ENCODE peak calls at places on chromosomes 2 and 18, in five cellular contexts. P is A549, R is upper lobe of right lung, K is HFF-Myc, I is fibroblast of villous mesenchyme. D is an unnamed sample.

GRCh38 chr2:16141641-16141921 is 201.2 kb downstream of the MYCN start:
- DNase-seq in P (no peak), R (no peak), K (no peak), I (no peak), D (no peak)

GRCh38 chr2:39338502-39338901 is 94.7 kb upstream of the CDKL4 start:
- DNase-seq in P (no peak), R (no peak), K (no peak), I (no peak), D (no peak)

GRCh38 chr2:215831296-215831913 is 181.9 kb downstream of the MREG start:
- DNase-seq in P (no peak), R (no peak), K (no peak), I (peak), D (peak)

GRCh38 chr2:64750001-64750816 is 96.5 kb upstream of the SERTAD2 start:
- DNase-seq in P (peak), R (peak), K (no peak), I (peak), D (peak)

GRCh38 chr18:6566338-6566911 is 151.7 kb upstream of the L3MBTL4 start:
- DNase-seq in P (no peak), R (no peak), K (no peak), I (no peak), D (no peak)

GRCh38 chr18:79781331-79781941 is 16.3 kb upstream of the KCNG2 start:
- DNase-seq in P (no peak), R (peak), K (no peak), I (no peak), D (no peak)

GRCh38 chr18:45106331-45106774 is 425.7 kb downstream of the SETBP1 start:
- DNase-seq in P (no peak), R (no peak), K (peak), I (no peak), D (peak)

GRCh38 chr2:120779781-120780283 is 44.2 kb downstream of the GLI2 start:
- DNase-seq in P (no peak), R (no peak), K (no peak), I (peak), D (peak)

GRCh38 chr18:57497372-57498294 is 62.5 kb downstream of the ONECUT2 start:
- DNase-seq in P (no peak), R (no peak), K (no peak), I (no peak), D (peak)

GRCh38 chr18:32373995-32374394 is 96.7 kb downstream of the GAREM1 start:
- DNase-seq in P (no peak), R (no peak), K (no peak), I (peak), D (peak)

GRCh38 chr2:181570833-181571661 is 85.9 kb downstream of the CERKL start:
- DNase-seq in P (no peak), R (no peak), K (no peak), I (peak), D (peak)

GRCh38 chr2:238231251-238231793 is 8.5 kb downstream of the HES6 start:
- DNase-seq in P (no peak), R (peak), K (no peak), I (peak), D (peak)

GRCh38 chr2:6352906-6353515 is 512.7 kb downstream of the CMPK2 start:
- DNase-seq in P (no peak), R (peak), K (no peak), I (peak), D (no peak)

GRCh38 chr2:223369889-223370288 is 232.3 kb downstream of the SCG2 start:
- DNase-seq in P (no peak), R (no peak), K (no peak), I (no peak), D (no peak)

GRCh38 chr2:222613715-222614331 is 42.1 kb downstream of the FARSB start:
- DNase-seq in P (peak), R (no peak), K (peak), I (peak), D (peak)

GRCh38 chr2:9800975-9801723 is 42.1 kb upstream of the TAF1B start:
- DNase-seq in P (no peak), R (peak), K (peak), I (peak), D (peak)

GRCh38 chr2:105518897-105519296 is 120.0 kb upstream of the FHL2 start:
- DNase-seq in P (no peak), R (no peak), K (no peak), I (peak), D (no peak)

GRCh38 chr2:127701651-127702394 is 526 bp downstream of the SFT2D3 start:
- DNase-seq in P (peak), R (peak), K (peak), I (peak), D (peak)

GRCh38 chr2:72263043-72263780 is 115.5 kb upstream of the CYP26B1 start:
- DNase-seq in P (no peak), R (no peak), K (no peak), I (no peak), D (no peak)

GRCh38 chr2:174877796-174878195 is 113.5 kb upstream of the CHRNA1 start:
- DNase-seq in P (no peak), R (no peak), K (no peak), I (peak), D (no peak)

GRCh38 chr2:221581986-221582385 is 9.9 kb upstream of the EPHA4 start:
- DNase-seq in P (no peak), R (no peak), K (no peak), I (no peak), D (no peak)

GRCh38 chr18:13530879-13531387 is 195.4 kb downstream of the FAM210A start:
- DNase-seq in P (no peak), R (no peak), K (peak), I (peak), D (peak)

GRCh38 chr2:138275881-138276280 is 225.7 kb upstream of the SPOPL start:
- DNase-seq in P (peak), R (no peak), K (no peak), I (peak), D (no peak)

GRCh38 chr2:71927757-71928715 is 219.6 kb downstream of the CYP26B1 start:
- DNase-seq in P (no peak), R (peak), K (no peak), I (no peak), D (no peak)

GRCh38 chr2:19932928-19933327 is 31.1 kb upstream of the TTC32 start:
- DNase-seq in P (no peak), R (no peak), K (no peak), I (no peak), D (no peak)

GRCh38 chr2:17148298-17149228 is 369.7 kb downstream of the RAD51AP2 start:
- DNase-seq in P (no peak), R (no peak), K (no peak), I (peak), D (peak)

GRCh38 chr2:237405605-237406004 is 8.4 kb downstream of the COL6A3 start:
- DNase-seq in P (no peak), R (no peak), K (no peak), I (no peak), D (no peak)

DNA sequence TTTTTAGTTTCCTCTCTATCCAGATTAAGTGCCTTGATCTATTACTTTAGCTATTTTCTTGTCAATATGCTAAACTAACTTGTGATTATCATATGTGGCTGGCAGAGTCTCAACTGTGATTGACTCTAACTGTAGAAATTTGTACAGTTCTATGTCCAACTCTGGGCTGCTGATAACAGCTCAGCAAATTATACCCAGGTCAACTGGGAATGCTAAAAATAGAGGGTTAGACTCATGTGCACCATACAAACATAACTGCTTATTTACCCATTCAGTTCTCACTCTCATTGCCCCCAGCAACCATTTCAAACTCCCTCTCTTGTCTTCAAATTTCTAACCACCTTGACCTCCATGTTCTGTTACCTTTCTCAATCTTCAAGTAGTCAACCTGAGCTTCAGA is 576.9 kb downstream of the TDRD15 start:
- DNase-seq in P (no peak), R (no peak), K (no peak), I (no peak), D (no peak)
- H3K4me3 ChIP-seq in P (no peak), R (no peak), K (no peak), I (no peak), D (no peak)

GRCh38 chr2:102159295-102159694 is 16.7 kb downstream of the IL1R1 start:
- DNase-seq in P (no peak), R (no peak), K (no peak), I (no peak), D (peak)
- TF ChIP-seq CTCF in P (no peak), R (no peak), K (no peak), I (no peak), D (peak)

DNA sequence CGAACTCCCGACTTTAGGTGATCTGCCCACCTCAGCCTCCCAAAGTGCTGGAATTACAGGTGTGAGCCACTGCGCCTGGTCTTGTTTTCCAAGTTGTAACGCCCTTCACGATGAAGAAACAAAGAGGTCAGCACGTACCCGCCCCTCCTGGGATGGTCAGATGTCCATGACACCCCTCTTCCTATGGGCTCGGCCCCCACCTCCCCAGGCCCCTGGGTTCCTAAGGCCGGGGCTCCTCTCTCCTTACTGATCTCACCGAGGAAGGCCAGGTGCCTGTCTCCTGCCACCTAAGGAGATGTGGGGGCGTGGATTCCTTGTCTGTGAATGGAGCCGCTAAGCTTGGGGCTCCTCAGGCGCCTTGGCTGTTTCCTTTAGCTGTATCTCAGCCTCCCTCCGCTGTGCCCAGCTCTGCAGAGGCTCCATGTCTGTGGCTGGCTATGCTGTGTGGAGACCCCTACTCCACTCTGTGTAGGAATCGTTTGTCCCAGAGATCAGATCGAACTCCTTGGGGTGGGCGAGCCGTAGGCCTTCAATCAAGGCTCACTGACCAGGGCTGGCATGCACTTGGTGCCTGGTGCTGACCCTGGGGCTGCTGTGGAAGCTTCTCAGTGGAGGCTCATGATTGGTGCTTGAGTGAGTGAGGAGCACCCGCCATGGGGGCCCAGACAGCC is 8.8 kb downstream of the COLEC11 start:
- DNase-seq in P (no peak), R (no peak), K (no peak), I (no peak), D (no peak)
- H3K4me3 ChIP-seq in P (no peak), R (no peak), K (no peak), I (no peak), D (no peak)

GRCh38 chr2:63692002-63692606 is 103.3 kb downstream of the MDH1 start:
- DNase-seq in P (peak), R (no peak), K (peak), I (peak), D (peak)
- TF ChIP-seq CTCF in P (peak), R (peak), K (peak), I (peak), D (peak)

D was measured in fibroblast of pulmonary artery.